ENCODE peak calls at places on chromosomes 2 and 18, in seven cellular contexts. D is left ventricle myocardium inferior; U is left lung; O is CD8-positive, alpha-beta T cell; B is HL-60; C is Calu3; V is spleen. H is an unnamed sample.

GRCh38 chr2:234495076-234495800 is 1.6 kb downstream of the ARL4C start:
- DNase-seq in D (no peak), U (no peak), O (peak), B (no peak), C (peak), V (peak), H (no peak)

GRCh38 chr2:28512607-28512965 is 16.7 kb downstream of the PLB1 start:
- DNase-seq in D (no peak), U (no peak), O (no peak), B (no peak), C (no peak), V (no peak), H (no peak)

GRCh38 chr2:130373808-130374365 is 18.0 kb downstream of the PTPN18 start:
- DNase-seq in D (no peak), U (no peak), O (no peak), B (no peak), C (no peak), V (peak), H (no peak)

GRCh38 chr2:25368650-25369049 is 26.9 kb upstream of the DNMT3A start:
- DNase-seq in D (no peak), U (no peak), O (no peak), B (no peak), C (no peak), V (peak), H (no peak)

GRCh38 chr2:28175028-28175427 is 217.6 kb upstream of the FOSL2 start:
- DNase-seq in D (no peak), U (no peak), O (no peak), B (no peak), C (no peak), V (no peak), H (no peak)

GRCh38 chr2:191818133-191818532 is 28.8 kb downstream of the CAVIN2 start:
- DNase-seq in D (no peak), U (no peak), O (no peak), B (no peak), C (no peak), V (no peak), H (no peak)

GRCh38 chr2:161161074-161161577 is 898 bp downstream of the TANK start:
- DNase-seq in D (no peak), U (no peak), O (no peak), B (no peak), C (no peak), V (no peak), H (no peak)

GRCh38 chr2:18169121-18169786 is 290.8 kb downstream of the KCNS3 start:
- DNase-seq in D (no peak), U (no peak), O (no peak), B (no peak), C (no peak), V (no peak), H (no peak)

GRCh38 chr18:27298215-27298804 is 113.2 kb upstream of the CHST9 start:
- DNase-seq in D (no peak), U (no peak), O (no peak), B (no peak), C (no peak), V (no peak), H (no peak)

GRCh38 chr2:240519396-240520142 is 38.2 kb downstream of the ANKMY1 start:
- DNase-seq in D (no peak), U (no peak), O (peak), B (no peak), C (no peak), V (peak), H (no peak)

GRCh38 chr2:152706477-152707020 is 10.7 kb downstream of the PRPF40A start:
- DNase-seq in D (no peak), U (no peak), O (no peak), B (no peak), C (no peak), V (no peak), H (no peak)

GRCh38 chr18:6374935-6375529 is 39.7 kb downstream of the L3MBTL4 start:
- DNase-seq in D (no peak), U (no peak), O (no peak), B (no peak), C (no peak), V (no peak), H (no peak)

GRCh38 chr2:48482313-48482712 is 47.6 kb upstream of the STON1 start:
- DNase-seq in D (no peak), U (no peak), O (no peak), B (no peak), C (no peak), V (no peak), H (no peak)

GRCh38 chr18:77203071-77203470 is 46.6 kb upstream of the GALR1 start:
- DNase-seq in D (no peak), U (no peak), O (no peak), B (no peak), C (no peak), V (no peak), H (no peak)

GRCh38 chr18:69102959-69103358 is 297.7 kb upstream of the DOK6 start:
- DNase-seq in D (no peak), U (no peak), O (no peak), B (no peak), C (no peak), V (no peak), H (no peak)

GRCh38 chr2:47357475-47357874 is 45.5 kb upstream of the MSH2 start:
- DNase-seq in D (no peak), U (no peak), O (no peak), B (no peak), C (peak), V (no peak), H (no peak)

GRCh38 chr18:76405761-76406356 is 89.2 kb downstream of the ZNF516 start:
- DNase-seq in D (peak), U (peak), O (peak), B (peak), C (peak), V (no peak), H (no peak)

GRCh38 chr2:118014492-118014824 is 588 bp upstream of the CCDC93 start:
- DNase-seq in D (no peak), U (no peak), O (peak), B (no peak), C (no peak), V (no peak), H (no peak)

GRCh38 chr2:45941758-45942738 is 290.6 kb downstream of the PRKCE start:
- DNase-seq in D (no peak), U (no peak), O (no peak), B (no peak), C (no peak), V (no peak), H (no peak)

GRCh38 chr18:35456181-35456850 is 41.4 kb downstream of the INO80C start:
- DNase-seq in D (no peak), U (no peak), O (no peak), B (no peak), C (no peak), V (no peak), H (no peak)

GRCh38 chr2:130819915-130820861 is 16.5 kb upstream of the ARHGEF4 start:
- DNase-seq in D (peak), U (no peak), O (no peak), B (no peak), C (no peak), V (peak), H (no peak)

GRCh38 chr2:9768388-9768787 is 74.9 kb upstream of the TAF1B start:
- DNase-seq in D (no peak), U (peak), O (no peak), B (no peak), C (no peak), V (peak), H (no peak)

GRCh38 chr2:161020437-161020836 is 139.8 kb upstream of the TANK start:
- DNase-seq in D (no peak), U (no peak), O (no peak), B (no peak), C (no peak), V (no peak), H (no peak)

GRCh38 chr2:176789751-176790150 is 422.8 kb upstream of the HNRNPA3 start:
- DNase-seq in D (no peak), U (no peak), O (no peak), B (no peak), C (no peak), V (no peak), H (no peak)

GRCh38 chr2:99442837-99443236 is 47.0 kb downstream of the REV1 start:
- DNase-seq in D (no peak), U (no peak), O (no peak), B (no peak), C (no peak), V (no peak), H (no peak)

GRCh38 chr18:35582899-35583558 is 1.5 kb downstream of the GALNT1 start:
- DNase-seq in D (no peak), U (no peak), O (no peak), B (no peak), C (no peak), V (no peak), H (no peak)

GRCh38 chr2:70101174-70101573 is 13.9 kb downstream of the PCBP1 start:
- DNase-seq in D (no peak), U (no peak), O (no peak), B (no peak), C (no peak), V (no peak), H (no peak)

GRCh38 chr18:66534110-66534509 is 69.8 kb downstream of the CDH19 start:
- DNase-seq in D (no peak), U (no peak), O (no peak), B (no peak), C (no peak), V (no peak), H (no peak)

GRCh38 chr2:20168727-20169696 is 55.9 kb downstream of the SDC1 start:
- DNase-seq in D (no peak), U (no peak), O (no peak), B (no peak), C (no peak), V (no peak), H (no peak)

GRCh38 chr18:72114801-72115594 is 429.1 kb downstream of the CBLN2 start:
- DNase-seq in D (no peak), U (no peak), O (no peak), B (no peak), C (no peak), V (no peak), H (no peak)

GRCh38 chr2:32783468-32783867 is 155.6 kb downstream of the TTC27 start:
- DNase-seq in D (no peak), U (no peak), O (no peak), B (no peak), C (no peak), V (no peak), H (no peak)

GRCh38 chr2:3102081-3102914 is 275.3 kb downstream of the EIPR1 start:
- DNase-seq in D (no peak), U (no peak), O (no peak), B (no peak), C (no peak), V (peak), H (no peak)

GRCh38 chr18:55593888-55594287 is 5.9 kb upstream of the TCF4 start:
- DNase-seq in D (no peak), U (no peak), O (no peak), B (no peak), C (no peak), V (no peak), H (no peak)

GRCh38 chr2:155997538-155997937 is 335.0 kb downstream of the NR4A2 start:
- DNase-seq in D (no peak), U (no peak), O (no peak), B (no peak), C (no peak), V (no peak), H (no peak)

GRCh38 chr2:157443795-157444642 is at the start of gene CYTIP:
- DNase-seq in D (no peak), U (peak), O (peak), B (peak), C (no peak), V (peak), H (peak)

GRCh38 chr2:43293744-43294695 is 67.6 kb upstream of the ZFP36L2 start:
- DNase-seq in D (no peak), U (no peak), O (peak), B (peak), C (peak), V (no peak), H (no peak)

GRCh38 chr2:215850380-215850779 is 163.0 kb downstream of the MREG start:
- DNase-seq in D (no peak), U (no peak), O (no peak), B (no peak), C (no peak), V (no peak), H (no peak)

GRCh38 chr18:55582325-55582724 is 5.7 kb downstream of the TCF4 start:
- DNase-seq in D (no peak), U (no peak), O (no peak), B (no peak), C (no peak), V (no peak), H (no peak)

GRCh38 chr18:58351776-58352175 is 277.1 kb downstream of the ALPK2 start:
- DNase-seq in D (no peak), U (no peak), O (no peak), B (no peak), C (no peak), V (no peak), H (no peak)

GRCh38 chr2:208031608-208032019 is 6.3 kb upstream of the PLEKHM3 start:
- DNase-seq in D (no peak), U (no peak), O (no peak), B (peak), C (peak), V (no peak), H (no peak)

GRCh38 chr2:208036357-208036756 is 11.0 kb upstream of the PLEKHM3 start:
- DNase-seq in D (no peak), U (no peak), O (no peak), B (no peak), C (no peak), V (no peak), H (no peak)

GRCh38 chr2:208037564-208038487 is 12.5 kb upstream of the PLEKHM3 start:
- DNase-seq in D (no peak), U (no peak), O (no peak), B (no peak), C (no peak), V (no peak), H (no peak)

GRCh38 chr2:208034503-208035140 is 9.3 kb upstream of the PLEKHM3 start:
- DNase-seq in D (no peak), U (no peak), O (no peak), B (no peak), C (no peak), V (no peak), H (no peak)

DNA sequence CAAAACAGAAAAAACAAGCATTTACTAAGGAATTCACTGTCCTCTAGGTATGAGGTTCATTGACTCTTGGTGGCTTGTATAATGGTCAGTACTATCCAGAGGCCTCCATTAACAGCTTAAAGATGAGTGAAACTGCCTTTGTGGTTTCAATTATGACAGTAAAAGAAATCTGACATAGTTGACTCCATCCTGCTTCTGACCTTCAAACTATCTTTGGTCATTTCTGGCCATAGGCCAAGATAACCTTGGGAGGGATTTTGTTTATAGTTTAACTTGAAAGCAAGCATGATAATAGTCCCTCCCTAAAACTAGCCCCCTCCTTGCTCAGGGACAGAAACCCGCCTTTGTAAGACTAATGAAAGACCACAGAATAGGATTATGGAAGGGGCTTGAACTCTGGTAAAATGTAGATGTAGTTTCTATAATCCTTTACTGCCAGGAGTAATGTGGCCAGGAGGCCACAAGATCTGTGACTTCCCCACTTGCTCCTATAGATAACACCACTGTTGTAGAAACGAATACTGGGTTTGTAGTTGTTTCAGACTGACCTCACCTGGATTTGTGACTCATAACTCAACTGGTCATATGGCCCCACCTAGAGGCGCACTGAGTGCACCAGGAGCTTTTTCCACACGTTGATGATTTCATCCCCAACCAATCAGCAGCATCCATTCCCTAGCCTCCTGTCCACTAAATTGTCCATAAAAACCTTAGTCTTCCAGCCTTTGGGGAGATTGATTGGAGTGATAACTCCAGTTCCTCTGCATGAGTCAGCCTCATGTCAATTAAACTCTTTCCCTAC is 8.6 kb upstream of the PLEKHM3 start:
- DNase-seq in D (peak), U (no peak), O (peak), B (peak), C (peak), V (no peak), H (no peak)
- TF ChIP-seq CTCF in D (peak), U (peak), O (peak), B (no peak), C (peak), V (peak), H (no peak)

DNA sequence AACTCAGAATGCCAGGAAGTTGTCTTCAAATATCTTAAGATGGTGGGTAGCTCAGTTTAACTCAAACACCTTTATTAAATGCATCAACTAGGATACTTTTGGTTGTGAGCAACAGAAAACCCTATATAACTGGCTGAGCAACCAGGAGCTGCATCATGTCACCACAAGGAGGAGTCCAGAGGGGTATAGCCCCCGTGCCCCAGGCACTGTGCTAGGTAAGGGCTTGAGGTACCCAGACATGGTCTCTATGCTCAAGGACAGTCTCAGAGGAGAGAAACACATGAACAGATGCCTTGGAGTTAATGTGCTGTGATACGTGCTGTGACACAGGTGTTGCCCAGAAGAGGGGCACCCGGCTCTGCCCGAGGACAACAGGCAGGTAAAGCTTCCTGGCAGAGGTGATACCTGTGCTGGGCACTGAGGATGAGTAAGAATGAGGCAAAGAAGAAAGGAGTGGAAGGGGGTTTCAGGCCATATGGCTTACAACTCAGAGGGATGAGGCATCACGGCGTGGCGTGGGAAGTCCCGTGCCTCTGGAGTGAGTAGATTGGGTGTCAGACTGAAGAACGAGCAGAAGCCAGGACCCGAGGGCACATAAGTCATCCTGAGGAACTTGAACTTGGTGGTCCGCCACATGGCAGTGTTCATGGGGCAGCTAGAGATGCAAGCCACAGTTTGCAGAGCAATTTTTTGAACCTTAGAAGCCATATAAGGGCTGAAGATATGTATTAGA is 32.0 kb upstream of the CAB39 start:
- DNase-seq in D (no peak), U (no peak), O (no peak), B (no peak), C (no peak), V (no peak), H (no peak)
- TF ChIP-seq CTCF in D (no peak), U (no peak), O (no peak), B (no peak), C (no peak), V (no peak), H (no peak)

GRCh38 chr2:68107475-68107874 is 44.7 kb upstream of the C1D start:
- DNase-seq in D (no peak), U (no peak), O (no peak), B (no peak), C (no peak), V (no peak), H (no peak)
- TF ChIP-seq CTCF in D (no peak), U (no peak), O (no peak), B (no peak), C (no peak), V (no peak), H (no peak)

GRCh38 chr2:165777522-165778186 is 16.4 kb downstream of the GALNT3 start:
- DNase-seq in D (no peak), U (no peak), O (no peak), B (no peak), C (no peak), V (no peak), H (no peak)

GRCh38 chr2:165778187-165778556 is 15.9 kb downstream of the GALNT3 start:
- DNase-seq in D (no peak), U (no peak), O (no peak), B (no peak), C (no peak), V (no peak), H (no peak)

GRCh38 chr2:165776796-165777195 is 17.3 kb downstream of the GALNT3 start:
- DNase-seq in D (no peak), U (no peak), O (no peak), B (no peak), C (no peak), V (no peak), H (no peak)

GRCh38 chr2:165776013-165776412 is 18.0 kb downstream of the GALNT3 start:
- DNase-seq in D (no peak), U (no peak), O (no peak), B (no peak), C (no peak), V (no peak), H (no peak)

GRCh38 chr2:165778653-165779451 is 15.2 kb downstream of the GALNT3 start:
- DNase-seq in D (no peak), U (peak), O (no peak), B (peak), C (peak), V (no peak), H (no peak)
- TF ChIP-seq CTCF in D (no peak), U (peak), O (no peak), B (peak), C (peak), V (no peak), H (no peak)

GRCh38 chr2:171960570-171960969 is 38.3 kb downstream of the HAT1 start:
- DNase-seq in D (no peak), U (no peak), O (no peak), B (no peak), C (no peak), V (no peak), H (no peak)

GRCh38 chr2:171956135-171956830 is 34.0 kb downstream of the HAT1 start:
- DNase-seq in D (no peak), U (no peak), O (no peak), B (peak), C (no peak), V (no peak), H (no peak)

GRCh38 chr2:171959998-171960397 is 37.7 kb downstream of the HAT1 start:
- DNase-seq in D (no peak), U (no peak), O (no peak), B (no peak), C (no peak), V (no peak), H (no peak)

GRCh38 chr2:171958475-171958874 is 36.2 kb downstream of the HAT1 start:
- DNase-seq in D (no peak), U (no peak), O (no peak), B (peak), C (no peak), V (no peak), H (no peak)

DNA sequence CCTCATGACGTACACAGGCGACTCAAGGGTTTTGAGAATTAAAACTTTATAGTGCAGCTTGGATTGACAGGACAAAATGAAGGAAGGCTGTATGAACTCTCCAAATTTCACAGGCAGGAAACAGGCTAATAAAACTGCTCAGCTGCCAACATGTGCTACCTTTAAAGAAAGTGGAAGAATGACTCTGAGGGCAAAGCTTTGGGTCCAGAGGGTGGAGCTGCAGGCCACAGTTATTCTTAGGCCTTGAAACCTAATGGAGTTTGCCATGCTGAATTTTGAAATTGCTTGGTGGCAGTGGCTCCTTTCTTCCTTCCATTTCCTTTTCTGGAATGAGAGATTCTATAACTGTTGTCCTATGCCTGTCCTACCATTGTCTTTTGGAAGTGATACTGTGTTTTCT is 34.8 kb downstream of the HAT1 start:
- DNase-seq in D (no peak), U (no peak), O (no peak), B (peak), C (no peak), V (no peak), H (no peak)
- TF ChIP-seq CTCF in D (no peak), U (no peak), O (no peak), B (no peak), C (no peak), V (no peak), H (no peak)